ENCODE peak calls at places on chromosome 18, in five cellular contexts. V, Y, I, B and N are unnamed samples.

GRCh38 chr18:26703170-26703933 is 155.0 kb upstream of the KCTD1 start:
- DNase-seq in V (no peak), Y (peak; percentile 83), I (no peak), B (no peak), N (no peak)

GRCh38 chr18:7817596-7817995 is 250.5 kb downstream of the PTPRM start:
- DNase-seq in V (no peak), Y (no peak), I (no peak), B (no peak), N (no peak)

GRCh38 chr18:7038330-7038846 is 79.2 kb downstream of the LAMA1 start:
- DNase-seq in V (no peak), Y (no peak), I (peak; percentile 99), B (peak; percentile 83), N (peak; percentile 96)

GRCh38 chr18:13234528-13234795 is 15.9 kb downstream of the LDLRAD4 start:
- DNase-seq in V (no peak), Y (no peak), I (no peak), B (no peak), N (no peak)

GRCh38 chr18:79191418-79191817 is 122.2 kb downstream of the ATP9B start:
- DNase-seq in V (no peak), Y (no peak), I (no peak), B (no peak), N (no peak)

GRCh38 chr18:60691061-60691460 is 318.5 kb upstream of the MC4R start:
- DNase-seq in V (no peak), Y (no peak), I (no peak), B (no peak), N (no peak)

GRCh38 chr18:13542520-13542847 is 183.9 kb downstream of the FAM210A start:
- DNase-seq in V (no peak), Y (no peak), I (no peak), B (no peak), N (no peak)

GRCh38 chr18:47577520-47577919 is 326.1 kb upstream of the SKOR2 start:
- DNase-seq in V (no peak), Y (no peak), I (no peak), B (no peak), N (no peak)

GRCh38 chr18:76621782-76622495 is 126.9 kb upstream of the ZNF516 start:
- DNase-seq in V (no peak), Y (peak; percentile 75), I (peak; percentile 32), B (no peak), N (no peak)

GRCh38 chr18:79533146-79533545 is 137.4 kb downstream of the NFATC1 start:
- DNase-seq in V (no peak), Y (no peak), I (no peak), B (no peak), N (no peak)

GRCh38 chr18:41972067-41973000 is 17.3 kb downstream of the PIK3C3 start:
- DNase-seq in V (no peak), Y (no peak), I (no peak), B (no peak), N (no peak)

GRCh38 chr18:79939096-79939495 is 12.4 kb downstream of the SLC66A2 start:
- DNase-seq in V (no peak), Y (no peak), I (no peak), B (no peak), N (no peak)

GRCh38 chr18:63834471-63835113 is 52.9 kb upstream of the SERPINB2 start:
- DNase-seq in V (no peak), Y (no peak), I (no peak), B (no peak), N (no peak)

GRCh38 chr18:25177631-25178030 is 174.3 kb downstream of the ZNF521 start:
- DNase-seq in V (no peak), Y (no peak), I (no peak), B (no peak), N (no peak)
- H3K4me3 ChIP-seq in V (no peak overlapping the region), Y (no peak overlapping the region), I (no peak overlapping the region), B (no peak overlapping the region), N (no peak overlapping the region)

DNA sequence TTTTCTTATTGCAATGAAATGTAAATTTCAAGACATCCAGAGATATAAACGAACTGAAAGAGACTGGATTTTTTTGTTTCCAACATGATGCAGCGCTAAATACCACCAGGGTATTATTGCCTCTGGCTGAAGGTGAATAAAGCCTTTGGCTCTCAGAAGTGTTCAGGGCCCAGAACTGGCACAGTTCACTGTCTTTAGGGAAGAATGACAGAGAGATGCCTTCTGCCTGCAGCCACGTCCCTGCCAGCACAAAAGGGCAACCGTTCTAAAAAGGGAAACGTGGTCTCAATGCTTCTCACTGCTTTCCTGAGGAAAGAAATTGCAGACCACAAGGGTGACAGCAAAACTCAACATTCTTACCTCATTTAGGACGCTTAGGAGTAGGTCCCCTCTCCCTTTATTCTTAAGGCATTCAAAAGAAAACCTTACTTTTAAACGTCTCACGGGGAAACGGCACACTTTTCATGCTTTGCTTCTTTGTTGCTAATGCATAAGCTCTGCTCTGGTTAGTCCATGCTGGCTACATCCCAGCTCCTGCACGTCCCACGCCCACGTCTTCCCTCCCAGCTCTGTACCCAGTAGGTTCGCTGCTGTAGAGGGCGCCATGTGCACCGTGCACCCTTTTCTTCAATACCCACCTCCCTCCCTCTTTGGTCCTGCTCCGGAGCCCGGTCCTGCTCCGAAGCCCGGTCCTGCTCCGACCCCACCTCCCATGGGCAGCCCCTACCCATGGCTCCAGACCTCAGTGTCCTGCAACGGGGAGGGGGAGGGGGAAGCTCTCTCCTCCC is 171.0 kb downstream of the HRH4 start:
- DNase-seq in V (no peak), Y (peak; percentile 91), I (no peak), B (no peak), N (no peak)
- TF ChIP-seq CTCF in V (no peak), Y (no peak), I (no peak), B (no peak), N (no peak)

DNA sequence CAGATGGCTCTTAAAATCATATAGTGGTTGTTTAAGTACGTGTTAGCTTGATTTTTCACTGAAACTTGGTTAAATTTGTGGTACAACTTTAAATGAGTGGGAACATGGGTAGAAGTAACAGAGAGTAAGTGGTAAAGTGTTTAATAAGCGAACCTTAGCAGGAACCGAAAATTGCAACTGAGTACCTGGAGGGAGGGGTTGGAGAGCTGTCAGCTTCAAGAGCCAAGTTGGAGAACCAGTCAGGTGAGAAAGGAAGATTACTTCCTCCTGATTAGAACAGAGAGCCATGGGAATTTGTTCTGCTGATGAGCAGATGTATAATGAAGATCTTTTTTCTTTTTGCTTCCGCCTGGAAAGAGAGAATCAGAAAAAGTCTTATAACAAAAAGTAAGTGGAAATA is 158.4 kb upstream of the CDH7 start:
- DNase-seq in V (no peak), Y (no peak), I (no peak), B (no peak), N (no peak)
- H3K4me3 ChIP-seq in V (no peak overlapping the region), Y (no peak overlapping the region), I (no peak overlapping the region), B (no peak overlapping the region), N (no peak overlapping the region)

GRCh38 chr18:1468550-1468949 is 563.9 kb downstream of the ADCYAP1 start:
- DNase-seq in V (no peak), Y (no peak), I (no peak), B (no peak), N (no peak)

GRCh38 chr18:1467461-1467964 is 562.8 kb downstream of the ADCYAP1 start:
- DNase-seq in V (no peak), Y (no peak), I (no peak), B (no peak), N (no peak)

GRCh38 chr18:1466035-1466434 is 561.4 kb downstream of the ADCYAP1 start:
- DNase-seq in V (no peak), Y (no peak), I (no peak), B (no peak), N (no peak)

GRCh38 chr18:1464444-1465217 is 560.0 kb downstream of the ADCYAP1 start:
- DNase-seq in V (no peak), Y (no peak), I (no peak), B (no peak), N (no peak)

DNA sequence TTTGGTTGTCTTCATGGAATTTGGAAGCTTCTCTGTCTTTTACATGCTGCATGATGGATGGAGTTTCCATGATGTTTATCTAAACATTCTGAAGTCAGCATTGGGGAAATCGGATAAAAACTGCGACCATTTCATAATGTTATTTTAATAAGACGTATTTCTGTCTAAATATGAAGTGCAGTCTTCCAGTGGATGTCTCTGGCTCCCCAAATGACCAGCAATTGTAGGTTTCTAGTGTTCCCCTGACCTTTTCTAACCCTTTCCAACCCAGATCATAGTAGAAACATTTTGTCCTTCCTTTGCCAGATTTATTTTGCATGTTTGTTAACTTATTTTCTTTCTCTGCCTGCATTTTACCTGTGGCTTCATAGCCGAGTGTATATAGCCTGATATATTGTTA is 559.3 kb downstream of the ADCYAP1 start:
- DNase-seq in V (no peak), Y (no peak), I (no peak), B (no peak), N (no peak)
- TF ChIP-seq CTCF in V (no peak), Y (no peak), I (no peak), B (no peak), N (no peak)

GRCh38 chr18:74497778-74498177 is 1.6 kb downstream of the CNDP2 start:
- DNase-seq in V (no peak), Y (no peak), I (no peak), B (peak; percentile 30), N (no peak)
- H3K4me3 ChIP-seq in V (no peak overlapping the region), Y (no peak overlapping the region), I (no peak overlapping the region), B (peak overlapping the region; percentile 86), N (no peak overlapping the region)

GRCh38 chr18:48668466-48669179 is 129.8 kb downstream of the CTIF start:
- DNase-seq in V (no peak), Y (no peak), I (no peak), B (no peak), N (no peak)
- TF ChIP-seq CTCF in V (no peak), Y (no peak), I (peak; percentile 48), B (no peak), N (no peak)

GRCh38 chr18:5890261-5890605 is 5.1 kb downstream of the TMEM200C start:
- DNase-seq in V (no peak), Y (no peak), I (no peak), B (no peak), N (no peak)
- H3K4me3 ChIP-seq in V (peak overlapping the region; percentile 34), Y (peak overlapping the region; percentile 56), I (no peak overlapping the region), B (no peak overlapping the region), N (no peak overlapping the region)